ENCODE peak calls at places on chromosomes 13 and 19, in six cellular contexts. O, B, W, C, J and A are unnamed samples.
A peak's percentile ranks its signal among the peaks of the same experiment; 100 is the strongest.

GRCh38 chr13:73914119-73914518 is 220.1 kb downstream of the KLF12 start:
- ATAC-seq in O (peak; percentile 24), B (no peak), W (no peak), C (peak; percentile 37), J (peak; percentile 55), A (no peak)

GRCh38 chr13:110340812-110341444 is 33.8 kb downstream of the COL4A2 start:
- ATAC-seq in O (peak; percentile 6), B (peak; percentile 95), W (peak; percentile 51), C (peak; percentile 80), J (peak; percentile 85), A (peak; percentile 46)

GRCh38 chr13:36131215-36131930 is at the start of gene DCLK1:
- ATAC-seq in O (peak; percentile 93), B (no peak), W (peak; percentile 58), C (peak; percentile 89), J (peak; percentile 80), A (peak; percentile 49)

GRCh38 chr13:24625870-24626419 is 54.3 kb upstream of the ATP12A start:
- ATAC-seq in O (no peak), B (peak; percentile 84), W (peak; percentile 58), C (no peak), J (no peak), A (peak; percentile 45)

GRCh38 chr13:68522184-68522583 is 1292.0 kb upstream of the PCDH9 start:
- ATAC-seq in O (no peak), B (no peak), W (no peak), C (no peak), J (no peak), A (no peak)

GRCh38 chr19:46081928-46082727 is 41.3 kb upstream of the IGFL4 start:
- ATAC-seq in O (no peak), B (peak; percentile 64), W (peak; percentile 69), C (no peak), J (peak; percentile 61), A (peak; percentile 74)

GRCh38 chr13:65560936-65561335 is 1669.2 kb downstream of the PCDH9 start:
- ATAC-seq in O (no peak), B (no peak), W (no peak), C (no peak), J (no peak), A (no peak)

GRCh38 chr13:37869756-37870488 is at the start of gene TRPC4:
- ATAC-seq in O (peak; percentile 63), B (no peak), W (peak; percentile 45), C (peak; percentile 71), J (peak; percentile 90), A (peak; percentile 31)

GRCh38 chr13:54912367-54912766 is 1883.8 kb downstream of the OLFM4 start:
- ATAC-seq in O (no peak), B (no peak), W (no peak), C (no peak), J (no peak), A (no peak)

GRCh38 chr19:40141546-40141945 is 49.7 kb upstream of the MAP3K10 start:
- ATAC-seq in O (no peak), B (no peak), W (no peak), C (no peak), J (no peak), A (no peak)

GRCh38 chr19:2110822-2111221 is 14.1 kb downstream of the IZUMO4 start:
- ATAC-seq in O (no peak), B (no peak), W (no peak), C (no peak), J (no peak), A (no peak)

GRCh38 chr13:40438999-40439797 is 227.2 kb downstream of the FOXO1 start:
- ATAC-seq in O (peak; percentile 69), B (peak; percentile 71), W (peak; percentile 10), C (peak; percentile 67), J (no peak), A (no peak)

GRCh38 chr19:7550987-7551761 is 15.7 kb downstream of the PNPLA6 start:
- ATAC-seq in O (peak; percentile 93), B (peak; percentile 61), W (peak; percentile 91), C (peak; percentile 80), J (peak; percentile 95), A (peak; percentile 17)

GRCh38 chr13:27595055-27595811 is 25.1 kb downstream of the LNX2 start:
- ATAC-seq in O (no peak), B (no peak), W (no peak), C (no peak), J (no peak), A (no peak)

GRCh38 chr19:11337080-11337479 is 2.4 kb downstream of the RAB3D start:
- ATAC-seq in O (no peak), B (no peak), W (no peak), C (no peak), J (no peak), A (no peak)

GRCh38 chr13:113882266-113882627 is 18.4 kb upstream of the GAS6 start:
- ATAC-seq in O (peak; percentile 90), B (no peak), W (no peak), C (peak; percentile 87), J (peak; percentile 75), A (peak; percentile 53)

GRCh38 chr19:43534811-43535761 is 2.1 kb downstream of the ZNF575 start:
- ATAC-seq in O (no peak), B (no peak), W (no peak), C (no peak), J (peak; percentile 18), A (no peak)

GRCh38 chr13:98981596-98982195 is 3.8 kb upstream of the DOCK9 start:
- ATAC-seq in O (no peak), B (peak; percentile 39), W (no peak), C (no peak), J (no peak), A (no peak)

GRCh38 chr13:110293649-110294048 is 13.3 kb downstream of the COL4A1 start:
- ATAC-seq in O (no peak), B (no peak), W (no peak), C (no peak), J (peak; percentile 16), A (no peak)

GRCh38 chr13:82993417-82993816 is 888.9 kb downstream of the SLITRK1 start:
- ATAC-seq in O (no peak), B (no peak), W (no peak), C (no peak), J (no peak), A (no peak)

GRCh38 chr13:63024458-63024857 is 1608.8 kb upstream of the PCDH20 start:
- ATAC-seq in O (no peak), B (no peak), W (no peak), C (no peak), J (no peak), A (no peak)

GRCh38 chr13:30933334-30933681 is 852 bp downstream of the TEX26 start:
- ATAC-seq in O (peak; percentile 44), B (no peak), W (no peak), C (no peak), J (peak; percentile 49), A (no peak)

GRCh38 chr13:88142653-88143052 is 471.5 kb downstream of the SLITRK5 start:
- ATAC-seq in O (no peak), B (no peak), W (no peak), C (no peak), J (no peak), A (no peak)

GRCh38 chr19:19192910-19193423 is 909 bp downstream of the RFXANK start:
- ATAC-seq in O (peak; percentile 2), B (no peak), W (no peak), C (no peak), J (no peak), A (no peak)

GRCh38 chr19:44954278-44954648 is 917 bp upstream of the CLPTM1 start:
- ATAC-seq in O (peak; percentile 0), B (no peak), W (peak; percentile 4), C (no peak), J (no peak), A (peak; percentile 6)